ENCODE peak calls at places on chromosomes 1 and 21, in six cellular contexts. G is HL-60, O is sigmoid colon, S is astrocyte of the spinal cord, T is ovary, U is NB4. I is an unnamed sample.

GRCh38 chr1:14782741-14783591 is 184.5 kb downstream of the KAZN start:
- DNase-seq in S (no peak), G (no peak), O (no peak), U (peak), T (no peak), I (no peak)

GRCh38 chr1:42368096-42368795 is 12.3 kb upstream of the RIMKLA start:
- DNase-seq in U (no peak), G (no peak), O (no peak), S (no peak), T (no peak), I (no peak)

GRCh38 chr1:244730153-244730933 is 77.4 kb downstream of the DESI2 start:
- DNase-seq in G (peak), U (peak), T (peak), S (peak), O (no peak), I (peak)

GRCh38 chr1:150543500-150544143 is 5.6 kb upstream of the ADAMTSL4 start:
- DNase-seq in U (no peak), G (no peak), O (no peak), S (no peak), T (no peak), I (no peak)

GRCh38 chr1:3292051-3292722 is 162.3 kb upstream of the ARHGEF16 start:
- DNase-seq in O (no peak), S (no peak), T (no peak), G (no peak), U (no peak), I (no peak)

GRCh38 chr1:25692560-25692959 is 76.0 kb downstream of the MAN1C1 start:
- DNase-seq in O (no peak), T (no peak), U (peak), G (peak), S (no peak), I (peak)

GRCh38 chr21:45508607-45509565 is 33.4 kb downstream of the SLC19A1 start:
- DNase-seq in U (peak), G (no peak), O (peak), T (peak), S (no peak), I (no peak)

GRCh38 chr1:194975913-194976312 is 1632.3 kb downstream of the KCNT2 start:
- DNase-seq in S (peak), T (no peak), U (no peak), O (no peak), G (no peak), I (no peak)

GRCh38 chr1:53835491-53835890 is 2.6 kb downstream of the NDC1 start:
- DNase-seq in O (no peak), T (no peak), S (peak), U (no peak), G (no peak), I (no peak)

GRCh38 chr1:36553591-36554417 is 71.1 kb upstream of the CSF3R start:
- DNase-seq in O (peak), S (peak), G (peak), T (peak), U (peak), I (peak)

GRCh38 chr1:158362501-158362900 is 8.8 kb downstream of the CD1E start:
- DNase-seq in T (no peak), S (no peak), O (no peak), G (no peak), U (no peak), I (no peak)

GRCh38 chr1:205711105-205712048 is 31.1 kb upstream of the SLC45A3 start:
- DNase-seq in G (peak), O (no peak), S (peak), U (peak), T (peak), I (peak)

GRCh38 chr1:154176341-154176740 is 15.6 kb downstream of the TPM3 start:
- DNase-seq in U (no peak), T (no peak), O (no peak), G (no peak), S (peak), I (no peak)

GRCh38 chr1:61282387-61282786 is 200.0 kb downstream of the NFIA start:
- DNase-seq in G (no peak), O (no peak), T (no peak), U (no peak), S (no peak), I (no peak)

GRCh38 chr1:209899948-209900347 is 38.1 kb upstream of the SYT14 start:
- DNase-seq in U (peak), T (no peak), G (peak), S (no peak), O (no peak), I (no peak)
- TF ChIP-seq CTCF in U (peak), T (no peak), G (peak), S (peak), O (no peak), I (peak)

GRCh38 chr1:173445656-173446055 is 31.5 kb upstream of the PRDX6 start:
- DNase-seq in S (no peak), G (no peak), O (no peak), T (no peak), U (no peak), I (no peak)
- TF ChIP-seq CTCF in S (no peak), G (no peak), O (no peak), T (no peak), U (no peak), I (no peak)

DNA sequence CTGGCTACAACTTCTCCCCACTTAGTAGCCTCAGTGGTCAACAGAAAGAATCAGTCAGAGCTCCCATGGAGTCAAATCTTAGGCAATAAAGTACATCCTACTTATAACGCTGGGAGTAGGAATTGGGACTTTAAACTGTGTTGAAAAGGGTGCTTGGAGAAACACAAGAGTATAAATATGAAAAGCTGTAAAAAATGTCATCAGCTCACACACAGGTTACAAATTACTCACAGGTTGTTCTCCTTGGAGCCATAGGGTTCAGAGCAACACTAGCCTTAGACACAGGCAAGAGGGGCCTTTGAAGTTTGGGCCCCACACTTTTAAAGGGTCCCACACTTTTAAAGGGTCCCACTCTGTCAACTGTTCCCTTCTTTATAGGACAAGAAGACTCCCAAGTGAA is 67.4 kb downstream of the WLS start:
- DNase-seq in U (no peak), S (no peak), O (no peak), T (no peak), G (no peak), I (no peak)
- TF ChIP-seq CTCF in U (no peak), S (no peak), O (no peak), T (no peak), G (no peak), I (no peak)

GRCh38 chr21:32425628-32426027 is 13.1 kb downstream of the EVA1C start:
- DNase-seq in G (no peak), T (no peak), O (no peak), S (no peak), U (no peak), I (no peak)
- TF ChIP-seq CTCF in G (no peak), T (no peak), O (no peak), S (no peak), U (no peak), I (no peak)

GRCh38 chr1:46199233-46199749 is 1.1 kb upstream of the POMGNT1 start:
- DNase-seq in O (no peak), G (no peak), T (no peak), U (no peak), S (no peak), I (no peak)

GRCh38 chr1:46196609-46197008 is 1.6 kb downstream of the POMGNT1 start:
- DNase-seq in O (no peak), G (no peak), U (no peak), T (no peak), S (no peak), I (no peak)

GRCh38 chr1:46194641-46195179 is 3.5 kb downstream of the POMGNT1 start:
- DNase-seq in U (peak), T (no peak), O (no peak), S (no peak), G (no peak), I (no peak)

GRCh38 chr1:46197551-46198025 is 646 bp downstream of the POMGNT1 start:
- DNase-seq in S (no peak), O (no peak), G (no peak), T (no peak), U (no peak), I (no peak)

GRCh38 chr1:46198026-46198826 is at the start of gene POMGNT1:
- DNase-seq in O (peak), G (peak), U (peak), T (peak), S (peak), I (peak)
- TF ChIP-seq CTCF in O (no peak), G (no peak), U (no peak), T (no peak), S (no peak), I (no peak)

GRCh38 chr1:202002447-202002846 is 7.9 kb upstream of the ELF3 start:
- DNase-seq in G (no peak), U (no peak), T (no peak), S (no peak), O (no peak), I (no peak)

GRCh38 chr1:202004711-202005110 is 5.7 kb upstream of the ELF3 start:
- DNase-seq in S (no peak), G (no peak), O (no peak), U (no peak), T (no peak), I (no peak)

GRCh38 chr1:202007279-202007678 is 3.1 kb upstream of the ELF3 start:
- DNase-seq in S (no peak), O (no peak), T (no peak), G (no peak), U (no peak), I (no peak)

GRCh38 chr1:202007703-202008489 is 2.5 kb upstream of the ELF3 start:
- DNase-seq in T (no peak), S (no peak), G (no peak), O (no peak), U (no peak), I (peak)

GRCh38 chr1:202005958-202006357 is 4.4 kb upstream of the ELF3 start:
- DNase-seq in S (peak), U (no peak), O (no peak), T (no peak), G (no peak), I (no peak)
- TF ChIP-seq CTCF in S (peak), U (peak), O (peak), T (peak), G (no peak), I (peak)

DNA sequence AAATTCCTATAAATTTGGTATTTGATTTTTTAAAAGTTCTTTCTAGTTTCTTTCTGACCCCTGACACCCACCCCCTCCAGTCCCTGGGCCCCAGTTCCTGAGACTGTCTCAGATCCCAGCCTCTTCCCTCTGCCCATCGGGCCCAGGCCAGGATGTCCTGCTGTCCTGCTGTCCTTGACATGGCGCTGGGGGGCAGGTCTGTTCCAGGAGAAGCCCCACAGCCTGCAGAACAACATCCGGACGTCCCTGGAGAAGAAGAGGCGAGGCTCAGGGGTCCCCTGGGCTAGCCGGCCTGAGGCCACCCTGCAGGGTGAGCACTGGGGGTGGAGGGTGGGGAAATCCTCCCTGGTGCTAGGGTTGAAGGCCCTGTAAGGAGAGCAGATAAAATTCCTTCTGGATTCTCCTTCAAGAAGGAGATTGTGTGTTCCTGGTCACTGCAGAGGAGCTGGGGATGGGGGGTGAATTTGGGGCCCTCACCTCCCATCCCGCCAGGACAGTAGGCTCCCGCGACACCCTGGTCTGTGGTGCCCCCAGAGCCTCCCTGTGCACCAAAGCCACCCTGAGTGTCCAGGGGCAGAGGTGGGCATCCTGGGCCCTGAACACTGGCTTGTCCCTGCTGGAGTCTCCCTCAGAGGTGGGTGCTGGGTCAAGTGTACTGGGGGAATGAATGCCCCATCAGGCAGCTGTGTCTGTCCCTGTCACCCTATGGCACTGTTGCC is 45.0 kb downstream of the DISP3 start:
- DNase-seq in S (no peak), U (no peak), G (no peak), T (no peak), O (peak), I (no peak)
- TF ChIP-seq CTCF in S (no peak), U (no peak), G (no peak), T (no peak), O (no peak), I (no peak)

GRCh38 chr1:227790868-227791267 is 24.6 kb upstream of the PRSS38 start:
- DNase-seq in S (no peak), G (no peak), O (no peak), T (no peak), U (no peak), I (no peak)

GRCh38 chr1:227791425-227792090 is 23.9 kb upstream of the PRSS38 start:
- DNase-seq in G (no peak), O (no peak), U (no peak), T (no peak), S (no peak), I (no peak)

GRCh38 chr1:227793079-227793947 is 22.2 kb upstream of the PRSS38 start:
- DNase-seq in O (no peak), S (no peak), U (no peak), T (no peak), G (no peak), I (no peak)

GRCh38 chr1:227793948-227794812 is 21.3 kb upstream of the PRSS38 start:
- DNase-seq in T (peak), S (peak), U (no peak), O (peak), G (no peak), I (no peak)

GRCh38 chr1:227792216-227793078 is 23.0 kb upstream of the PRSS38 start:
- DNase-seq in U (no peak), T (no peak), G (no peak), O (no peak), S (no peak), I (no peak)
- TF ChIP-seq CTCF in U (peak), T (no peak), G (no peak), O (no peak), S (peak), I (no peak)

DNA sequence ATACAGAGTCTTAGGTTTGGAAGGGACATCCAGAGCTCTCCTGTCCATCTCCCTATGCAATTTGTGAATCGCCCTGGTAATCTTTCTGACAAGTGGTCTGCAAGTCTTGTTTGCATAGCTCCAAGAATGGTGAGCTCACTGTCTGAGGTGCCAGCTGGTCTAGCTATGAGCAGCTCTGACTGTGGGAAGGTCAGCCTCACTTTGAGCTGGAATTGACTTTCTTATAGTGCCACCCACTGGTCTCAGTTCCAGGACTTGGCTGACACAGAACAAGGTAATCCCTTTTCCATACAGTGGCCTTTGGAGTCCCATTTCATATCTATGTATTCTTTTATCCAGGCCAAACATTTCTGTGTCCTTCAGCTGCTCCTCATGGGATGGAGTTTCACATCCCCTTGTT is 95.6 kb upstream of the C8B start:
- DNase-seq in U (peak), S (no peak), T (no peak), O (no peak), G (peak), I (no peak)
- TF ChIP-seq CTCF in U (no peak), S (no peak), T (no peak), O (no peak), G (no peak), I (no peak)

GRCh38 chr1:1939296-1940122 is 20.4 kb upstream of the TMEM52 start:
- DNase-seq in G (no peak), U (no peak), O (no peak), S (no peak), T (no peak), I (no peak)
- TF ChIP-seq CTCF in G (no peak), U (no peak), O (no peak), S (no peak), T (no peak), I (no peak)